ENCODE peak calls at places on chromosomes 12 and 14, in seven cellular contexts. U is neural progenitor cell, J is IMR-90, D is astrocyte, E is OCI-LY7, A is tibial artery, H is astrocyte of the cerebellum. N is an unnamed sample.

GRCh38 chr14:98853063-98853729 is 418.8 kb downstream of the BCL11B start:
- DNase-seq in U (no peak), J (no peak), D (no peak), E (no peak), A (no peak), H (no peak), N (no peak)

GRCh38 chr12:52122904-52123303 is 43.4 kb downstream of the SMIM41 start:
- DNase-seq in U (no peak), J (no peak), D (no peak), E (no peak), A (no peak), H (no peak), N (no peak)

GRCh38 chr14:38505221-38506095 is 249.6 kb upstream of the CLEC14A start:
- DNase-seq in U (no peak), J (peak), D (peak), E (no peak), A (no peak), H (no peak), N (no peak)

GRCh38 chr12:72349491-72349890 is 77.3 kb downstream of the TRHDE start:
- DNase-seq in U (no peak), J (no peak), D (no peak), E (no peak), A (no peak), H (no peak), N (no peak)

GRCh38 chr12:91094036-91094660 is 17.1 kb downstream of the LUM start:
- DNase-seq in U (no peak), J (peak), D (no peak), E (no peak), A (no peak), H (no peak), N (no peak)

GRCh38 chr14:96086032-96086431 is 46.9 kb downstream of the C14orf132 start:
- DNase-seq in U (no peak), J (peak), D (peak), E (no peak), A (peak), H (no peak), N (peak)

GRCh38 chr12:59383426-59383822 is 212.4 kb upstream of the SLC16A7 start:
- DNase-seq in U (no peak), J (peak), D (peak), E (no peak), A (no peak), H (no peak), N (peak)

GRCh38 chr12:118190266-118190665 is 54.3 kb downstream of the PEBP1 start:
- DNase-seq in U (peak), J (peak), D (peak), E (no peak), A (no peak), H (no peak), N (no peak)

GRCh38 chr12:27564612-27565213 is 40.7 kb downstream of the PPFIBP1 start:
- DNase-seq in U (peak), J (no peak), D (no peak), E (no peak), A (no peak), H (no peak), N (no peak)

GRCh38 chr12:40078201-40078730 is 27.6 kb downstream of the SLC2A13 start:
- DNase-seq in U (no peak), J (no peak), D (no peak), E (no peak), A (no peak), H (no peak), N (no peak)

GRCh38 chr14:33568935-33569579 is 381.8 kb downstream of the EGLN3 start:
- DNase-seq in U (no peak), J (no peak), D (peak), E (no peak), A (no peak), H (no peak), N (no peak)

GRCh38 chr14:37985826-37986470 is 221.8 kb upstream of the SSTR1 start:
- DNase-seq in U (peak), J (peak), D (peak), E (peak), A (no peak), H (peak), N (peak)

GRCh38 chr14:68284834-68285233 is 465.3 kb downstream of the RAD51B start:
- DNase-seq in U (no peak), J (no peak), D (no peak), E (peak), A (no peak), H (no peak), N (no peak)

GRCh38 chr12:67909681-67910080 is 79.6 kb upstream of the IFNG-AS1 start:
- DNase-seq in U (no peak), J (peak), D (peak), E (no peak), A (no peak), H (no peak), N (no peak)

DNA sequence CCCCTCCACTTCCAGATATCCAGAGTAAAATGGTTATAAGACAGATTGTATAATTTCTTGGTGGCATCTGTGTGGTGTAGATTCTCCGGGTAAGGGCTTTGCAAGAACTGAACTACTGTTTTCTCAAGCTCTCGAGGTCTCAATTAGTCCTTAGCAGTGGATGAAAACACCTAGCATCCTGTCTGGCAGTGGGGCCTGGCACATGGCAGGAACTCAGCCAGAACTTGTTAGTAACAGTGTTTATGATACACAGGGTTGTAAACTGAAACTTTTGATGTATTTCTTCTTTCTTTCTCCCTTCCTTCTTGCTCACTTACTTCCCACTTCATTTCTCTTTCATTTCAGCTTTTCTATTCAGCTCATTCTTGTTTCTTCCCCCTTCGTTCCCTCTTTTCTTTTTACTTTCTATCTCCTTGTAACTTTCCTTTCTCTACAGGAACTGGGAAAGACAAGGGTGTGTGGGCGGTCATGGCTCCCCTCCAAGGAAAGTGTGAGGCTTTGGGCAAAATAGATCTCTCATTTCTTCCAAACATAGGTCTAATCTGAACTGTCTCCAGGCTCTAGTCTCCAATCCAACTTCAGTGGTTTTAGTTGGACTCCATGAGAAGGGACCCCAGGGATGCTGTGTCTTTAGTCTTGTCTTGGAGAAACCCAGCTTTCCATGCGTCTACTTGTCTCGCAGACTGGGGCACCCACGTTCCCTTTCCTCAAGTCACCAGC is 159.7 kb downstream of the PAH start:
- DNase-seq in U (no peak), J (no peak), D (no peak), E (no peak), A (no peak), H (no peak), N (no peak)
- H3K4me3 ChIP-seq in U (no peak), J (no peak), D (no peak), E (no peak), A (no peak), H (no peak), N (no peak)

GRCh38 chr12:49536526-49537195 is 2.2 kb upstream of the KCNH3 start:
- DNase-seq in U (no peak), J (no peak), D (no peak), E (peak), A (no peak), H (no peak), N (no peak)

GRCh38 chr12:49538740-49539403 is at the start of gene KCNH3:
- DNase-seq in U (peak), J (peak), D (peak), E (peak), A (peak), H (peak), N (no peak)

GRCh38 chr12:49539406-49540228 is 787 bp downstream of the KCNH3 start:
- DNase-seq in U (no peak), J (no peak), D (no peak), E (no peak), A (no peak), H (no peak), N (no peak)

GRCh38 chr12:49537231-49537708 is 1.6 kb upstream of the KCNH3 start:
- DNase-seq in U (no peak), J (no peak), D (no peak), E (no peak), A (no peak), H (no peak), N (no peak)

DNA sequence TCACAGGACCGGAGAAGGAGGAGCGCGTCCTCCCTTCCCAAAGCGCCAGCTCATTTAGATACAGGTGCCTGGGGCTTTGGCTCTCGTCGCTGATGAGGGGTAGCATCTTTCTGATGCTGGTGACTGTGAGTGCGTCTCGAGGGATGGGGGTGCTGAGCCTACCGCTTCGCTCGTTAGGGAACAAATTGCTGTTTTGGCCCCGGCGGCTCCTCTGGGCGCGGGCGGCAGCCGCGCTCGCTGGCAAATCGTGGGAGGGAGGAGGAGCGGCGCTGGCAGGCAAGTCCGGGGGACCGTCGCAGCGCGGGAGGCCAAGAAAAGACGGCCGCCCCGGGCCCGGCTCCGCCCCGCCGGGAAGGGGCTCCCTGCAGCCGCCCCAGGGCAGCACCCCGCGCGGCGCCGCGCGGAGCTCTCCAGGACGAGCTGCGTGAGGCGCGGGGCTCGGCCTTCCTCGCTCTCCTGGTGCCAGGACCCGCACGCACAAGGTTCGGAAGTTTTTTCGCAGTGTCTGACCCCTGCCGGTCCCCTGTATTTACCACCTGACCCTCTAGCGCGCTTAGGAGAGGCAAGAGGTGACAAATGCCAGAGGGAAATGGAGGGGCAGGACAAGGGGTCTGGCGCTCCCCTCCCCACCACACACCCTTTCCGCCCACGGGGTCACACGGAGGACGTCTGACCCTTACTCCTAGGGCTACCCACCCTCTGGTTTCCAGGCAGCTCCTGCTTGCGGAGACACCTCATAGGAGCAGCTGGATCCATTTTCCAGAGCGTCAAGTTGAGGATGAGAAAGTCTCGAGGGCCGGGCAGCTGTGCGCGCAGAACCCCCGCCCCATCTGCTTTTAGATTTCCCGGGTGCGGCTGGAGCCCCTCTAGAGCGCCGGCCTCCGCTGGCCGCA is 875 bp upstream of the KCNH3 start:
- DNase-seq in U (peak), J (no peak), D (no peak), E (peak), A (no peak), H (no peak), N (no peak)
- TF ChIP-seq CTCF in U (peak), J (no peak), D (no peak), E (peak), A (no peak), H (no peak), N (no peak)

GRCh38 chr12:3987571-3987970 is 114.4 kb upstream of the PARP11 start:
- DNase-seq in U (no peak), J (no peak), D (no peak), E (no peak), A (no peak), H (no peak), N (no peak)
- H3K4me3 ChIP-seq in U (no peak), J (no peak), D (no peak), E (no peak), A (no peak), H (no peak), N (no peak)

GRCh38 chr12:11958216-11959091 is 112.3 kb upstream of the BCL2L14 start:
- DNase-seq in U (no peak), J (peak), D (peak), E (no peak), A (no peak), H (peak), N (peak)
- TF ChIP-seq CTCF in U (no peak), J (peak), D (no peak), E (peak), A (no peak), H (peak), N (no peak)

N was measured in retinal pigment epithelial cell.